ENCODE peak calls at places on chromosomes 4 and X, in five cellular contexts. One of them, this sample, is unnamed.

GRCh38 chrX:41087219-41087618 is 2.0 kb downstream of the USP9X start:
- DNase-seq in NCI-H2081: no peak
- DNase-seq in RPMI8226: peak
- DNase-seq in mucosa of descending colon: no peak
- DNase-seq in neural crest cell: no peak
- DNase-seq in this sample: no peak

GRCh38 chrX:17854521-17854920 is 6.6 kb downstream of the RAI2 start:
- DNase-seq in NCI-H2081: no peak
- DNase-seq in RPMI8226: no peak
- DNase-seq in mucosa of descending colon: no peak
- DNase-seq in neural crest cell: no peak
- DNase-seq in this sample: no peak

GRCh38 chr4:120922390-120923200 is at the start of gene PRDM5:
- DNase-seq in NCI-H2081: peak
- DNase-seq in RPMI8226: peak
- DNase-seq in mucosa of descending colon: peak
- DNase-seq in neural crest cell: peak
- DNase-seq in this sample: no peak

GRCh38 chr4:2570551-2571222 is 34.2 kb downstream of the FAM193A start:
- DNase-seq in NCI-H2081: peak
- DNase-seq in RPMI8226: no peak
- DNase-seq in mucosa of descending colon: no peak
- DNase-seq in neural crest cell: no peak
- DNase-seq in this sample: no peak

GRCh38 chrX:47579537-47579936 is 2.7 kb upstream of the TIMP1 start:
- DNase-seq in NCI-H2081: no peak
- DNase-seq in RPMI8226: no peak
- DNase-seq in mucosa of descending colon: no peak
- DNase-seq in neural crest cell: no peak
- DNase-seq in this sample: no peak

GRCh38 chrX:144819406-144819805 is 427.9 kb upstream of the SPANXN1 start:
- DNase-seq in NCI-H2081: no peak
- DNase-seq in RPMI8226: no peak
- DNase-seq in mucosa of descending colon: no peak
- DNase-seq in neural crest cell: no peak
- DNase-seq in this sample: no peak

GRCh38 chrX:30504309-30504708 is 73.3 kb downstream of the TASL start:
- DNase-seq in NCI-H2081: peak
- DNase-seq in RPMI8226: peak
- DNase-seq in mucosa of descending colon: no peak
- DNase-seq in neural crest cell: no peak
- DNase-seq in this sample: no peak

GRCh38 chr4:69731261-69731660 is 29.2 kb downstream of the SULT1B1 start:
- DNase-seq in NCI-H2081: no peak
- DNase-seq in RPMI8226: no peak
- DNase-seq in mucosa of descending colon: no peak
- DNase-seq in neural crest cell: no peak
- DNase-seq in this sample: no peak

GRCh38 chrX:64204252-64204651 is 1.3 kb downstream of the AMER1 start:
- DNase-seq in NCI-H2081: no peak
- DNase-seq in RPMI8226: no peak
- DNase-seq in mucosa of descending colon: peak
- DNase-seq in neural crest cell: peak
- DNase-seq in this sample: no peak

This sample was measured in AG04449.